ENCODE peak calls at places on chromosome 14, in five cellular contexts. C is sigmoid colon, A is fibroblast of pulmonary artery, Z is endothelial cell, I is neural progenitor cell. X is an unnamed sample.

GRCh38 chr14:33061667-33062325 is 123.1 kb downstream of the NPAS3 start:
- DNase-seq in I (peak), Z (no peak), A (peak), C (no peak), X (no peak)

GRCh38 chr14:104984056-104984894 is 1.3 kb upstream of the CLBA1 start:
- DNase-seq in I (no peak), A (no peak), Z (no peak), C (no peak), X (no peak)

GRCh38 chr14:88818018-88818417 is 6.4 kb upstream of the TTC8 start:
- DNase-seq in I (no peak), A (no peak), Z (no peak), C (no peak), X (no peak)

GRCh38 chr14:77151918-77152588 is 10.5 kb upstream of the ZDHHC22 start:
- DNase-seq in Z (no peak), C (no peak), I (no peak), A (peak), X (no peak)

GRCh38 chr14:92486881-92487280 is 26.7 kb upstream of the RIN3 start:
- DNase-seq in Z (no peak), A (peak), I (no peak), C (no peak), X (no peak)

GRCh38 chr14:74843653-74844052 is 32.3 kb downstream of the PROX2 start:
- DNase-seq in A (peak), Z (no peak), I (no peak), C (no peak), X (no peak)

GRCh38 chr14:56304456-56304855 is 186.2 kb downstream of the PELI2 start:
- DNase-seq in A (no peak), Z (no peak), C (no peak), I (no peak), X (no peak)

GRCh38 chr14:52025310-52025709 is 36.0 kb downstream of the RTRAF start:
- DNase-seq in I (no peak), C (no peak), A (peak), Z (no peak), X (no peak)

GRCh38 chr14:80575763-80576162 is 364.5 kb upstream of the DIO2 start:
- DNase-seq in Z (no peak), C (no peak), A (no peak), I (no peak), X (no peak)

GRCh38 chr14:71688576-71688975 is 243.7 kb upstream of the RGS6 start:
- DNase-seq in C (no peak), Z (no peak), A (peak), I (no peak), X (no peak)

GRCh38 chr14:105056303-105056831 is 8.9 kb downstream of the GPR132 start:
- DNase-seq in C (no peak), Z (no peak), I (peak), A (no peak), X (no peak)

GRCh38 chr14:105325303-105325702 is 10.8 kb downstream of the PACS2 start:
- DNase-seq in A (no peak), I (peak), C (no peak), Z (no peak), X (no peak)

GRCh38 chr14:71320734-71321555 is 413.7 kb downstream of the PCNX1 start:
- DNase-seq in A (peak), I (peak), Z (peak), C (peak), X (peak)

GRCh38 chr14:83873626-83874025 is 1656.3 kb upstream of the FLRT2 start:
- DNase-seq in Z (no peak), C (no peak), A (no peak), I (no peak), X (no peak)

GRCh38 chr14:34018564-34019244 is 67.8 kb upstream of the EGLN3 start:
- DNase-seq in Z (no peak), C (peak), A (peak), I (no peak), X (no peak)

GRCh38 chr14:82710257-82710841 is 1176.7 kb upstream of the SEL1L start:
- DNase-seq in A (peak), I (peak), Z (peak), C (no peak), X (peak)

GRCh38 chr14:34782031-34782430 is 67.6 kb upstream of the CFL2 start:
- DNase-seq in C (no peak), A (peak), I (no peak), Z (no peak), X (no peak)

GRCh38 chr14:91061309-91061887 is 957 bp upstream of the RPS6KA5 start:
- DNase-seq in A (no peak), Z (no peak), C (no peak), I (no peak), X (no peak)

GRCh38 chr14:64986578-64987571 is at the start of gene FNTB:
- DNase-seq in I (peak), Z (peak), A (peak), C (peak), X (peak)
- TF ChIP-seq CTCF in I (peak), Z (peak), A (peak), C (peak), X (peak)

GRCh38 chr14:68655961-68656360 is 136.9 kb downstream of the ZFP36L1 start:
- DNase-seq in Z (no peak), A (no peak), I (peak), C (no peak), X (no peak)
- TF ChIP-seq CTCF in Z (no peak), A (no peak), I (peak), C (no peak), X (no peak)

GRCh38 chr14:63223596-63223995 is 19.4 kb downstream of the RHOJ start:
- DNase-seq in Z (no peak), I (no peak), C (no peak), A (no peak), X (no peak)
- TF ChIP-seq CTCF in Z (no peak), I (no peak), C (no peak), A (no peak), X (no peak)

GRCh38 chr14:94332063-94332583 is 9.0 kb upstream of the SERPINA6 start:
- DNase-seq in Z (no peak), I (no peak), A (no peak), C (no peak), X (no peak)
- TF ChIP-seq CTCF in Z (no peak), I (no peak), A (no peak), C (no peak), X (no peak)

GRCh38 chr14:60654303-60654925 is 5.1 kb upstream of the SIX1 start:
- DNase-seq in C (no peak), Z (no peak), I (peak), A (no peak), X (no peak)

GRCh38 chr14:60652674-60653387 is 3.6 kb upstream of the SIX1 start:
- DNase-seq in I (peak), A (no peak), C (no peak), Z (no peak), X (peak)

GRCh38 chr14:60651936-60652673 is 2.8 kb upstream of the SIX1 start:
- DNase-seq in I (peak), Z (peak), A (no peak), C (no peak), X (peak)

GRCh38 chr14:60653709-60654161 is 4.5 kb upstream of the SIX1 start:
- DNase-seq in A (no peak), I (peak), Z (no peak), C (no peak), X (no peak)

GRCh38 chr14:60653388-60653690 is 4.1 kb upstream of the SIX1 start:
- DNase-seq in I (peak), C (no peak), A (no peak), Z (no peak), X (peak)
- TF ChIP-seq CTCF in I (no peak), C (no peak), A (no peak), Z (no peak), X (no peak)

GRCh38 chr14:101557811-101558738 is 3.2 kb upstream of the DIO3 start:
- DNase-seq in Z (no peak), C (peak), I (peak), A (no peak), X (no peak)
- TF ChIP-seq CTCF in Z (no peak), C (no peak), I (peak), A (no peak), X (no peak)

X was measured in nephron progenitor cell.